ENCODE peak calls at places on chromosomes 13 and 19, in four cellular contexts. One of them, this sample, is unnamed.

GRCh38 chr19:40691421-40692211 is 1.2 kb upstream of the NUMBL start:
- DNase-seq in SK-N-SH: peak; percentile 46
- DNase-seq in HCT116: no peak
- DNase-seq in A549: peak; percentile 49
- DNase-seq in this sample: no peak

GRCh38 chr13:31138515-31138914 is 23.2 kb downstream of the HSPH1 start:
- DNase-seq in A549: no peak
- DNase-seq in HCT116: no peak
- DNase-seq in SK-N-SH: no peak
- DNase-seq in this sample: no peak

GRCh38 chr13:113417008-113417735 is 36.1 kb downstream of the ADPRHL1 start:
- DNase-seq in A549: no peak
- DNase-seq in SK-N-SH: no peak
- DNase-seq in HCT116: no peak
- DNase-seq in this sample: no peak

GRCh38 chr13:50955212-50955611 is 45.6 kb downstream of the RNASEH2B start:
- DNase-seq in HCT116: no peak
- DNase-seq in SK-N-SH: no peak
- DNase-seq in A549: no peak
- DNase-seq in this sample: no peak

GRCh38 chr19:31863122-31863521 is 482.3 kb upstream of the ZNF507 start:
- DNase-seq in A549: no peak
- DNase-seq in HCT116: no peak
- DNase-seq in SK-N-SH: no peak
- DNase-seq in this sample: no peak

GRCh38 chr13:28568286-28568685 is 73.4 kb upstream of the FLT1 start:
- DNase-seq in HCT116: no peak
- DNase-seq in SK-N-SH: peak; percentile 46
- DNase-seq in A549: no peak
- DNase-seq in this sample: no peak

GRCh38 chr19:56603829-56604228 is 8.7 kb downstream of the ZNF71 start:
- DNase-seq in A549: no peak
- DNase-seq in HCT116: no peak
- DNase-seq in SK-N-SH: no peak
- DNase-seq in this sample: no peak

GRCh38 chr19:15538774-15539173 is 30.4 kb downstream of the CYP4F22 start:
- DNase-seq in HCT116: no peak
- DNase-seq in SK-N-SH: no peak
- DNase-seq in A549: no peak
- DNase-seq in this sample: no peak

GRCh38 chr13:112972258-112972657 is 3.2 kb downstream of the MCF2L start:
- DNase-seq in HCT116: no peak
- DNase-seq in SK-N-SH: no peak
- DNase-seq in A549: no peak
- DNase-seq in this sample: no peak

GRCh38 chr13:101949681-101950080 is 452.2 kb downstream of the FGF14 start:
- DNase-seq in SK-N-SH: no peak
- DNase-seq in HCT116: no peak
- DNase-seq in A549: no peak
- DNase-seq in this sample: no peak

GRCh38 chr19:10508707-10509106 is 5.6 kb upstream of the KEAP1 start:
- DNase-seq in SK-N-SH: no peak
- DNase-seq in A549: no peak
- DNase-seq in HCT116: no peak
- DNase-seq in this sample: no peak

GRCh38 chr19:1181606-1182005 is 7.5 kb upstream of the SBNO2 start:
- DNase-seq in HCT116: no peak
- DNase-seq in A549: no peak
- DNase-seq in SK-N-SH: no peak
- DNase-seq in this sample: no peak

GRCh38 chr19:1183543-1184172 is 9.6 kb upstream of the SBNO2 start:
- DNase-seq in SK-N-SH: peak; percentile 10
- DNase-seq in A549: peak; percentile 92
- DNase-seq in HCT116: peak; percentile 73
- DNase-seq in this sample: no peak

GRCh38 chr19:1177322-1178114 is 3.5 kb upstream of the SBNO2 start:
- DNase-seq in SK-N-SH: no peak
- DNase-seq in HCT116: peak; percentile 61
- DNase-seq in A549: peak; percentile 88
- DNase-seq in this sample: no peak

GRCh38 chr19:1182068-1182467 is 8.0 kb upstream of the SBNO2 start:
- DNase-seq in SK-N-SH: no peak
- DNase-seq in A549: no peak
- DNase-seq in HCT116: no peak
- DNase-seq in this sample: no peak

GRCh38 chr19:1182727-1183126 is 8.7 kb upstream of the SBNO2 start:
- DNase-seq in A549: peak; percentile 71
- DNase-seq in SK-N-SH: no peak
- DNase-seq in HCT116: no peak
- DNase-seq in this sample: no peak
- TF ChIP-seq REST in A549: no peak
- TF ChIP-seq REST in SK-N-SH: no peak
- TF ChIP-seq REST in HCT116: no peak
- TF ChIP-seq REST in this sample: no peak

DNA sequence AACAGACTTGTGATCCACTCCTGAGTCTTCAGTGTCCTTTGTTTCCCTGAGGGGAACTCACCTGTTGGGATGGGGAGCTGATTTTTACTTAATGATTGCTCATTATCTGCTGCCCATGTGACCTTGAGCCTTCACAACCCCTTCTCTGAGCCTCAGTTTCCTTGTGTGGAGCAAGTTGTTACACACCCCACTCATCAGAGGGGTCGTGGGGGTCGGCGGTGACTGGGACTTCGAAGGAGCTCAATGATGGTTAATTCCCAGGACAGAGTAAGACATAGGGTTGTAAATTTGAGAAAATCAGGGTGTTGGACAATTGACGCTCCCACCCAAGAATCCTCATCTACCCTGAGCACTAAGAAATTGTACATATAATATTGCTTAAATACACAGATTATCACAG is 13.5 kb downstream of the LILRA5 start:
- DNase-seq in SK-N-SH: no peak
- DNase-seq in HCT116: no peak
- DNase-seq in A549: no peak
- DNase-seq in this sample: no peak
- H3K27ac ChIP-seq in SK-N-SH: no peak overlapping the region
- H3K27ac ChIP-seq in HCT116: no peak overlapping the region
- H3K27ac ChIP-seq in A549: no peak overlapping the region
- H3K27ac ChIP-seq in this sample: no peak overlapping the region

GRCh38 chr19:18274776-18275356 is 614 bp upstream of the IQCN start:
- DNase-seq in A549: peak; percentile 81
- DNase-seq in SK-N-SH: no peak
- DNase-seq in HCT116: no peak
- DNase-seq in this sample: no peak
- TF ChIP-seq REST in A549: no peak
- TF ChIP-seq REST in SK-N-SH: peak; percentile 53
- TF ChIP-seq REST in HCT116: no peak
- TF ChIP-seq REST in this sample: no peak

DNA sequence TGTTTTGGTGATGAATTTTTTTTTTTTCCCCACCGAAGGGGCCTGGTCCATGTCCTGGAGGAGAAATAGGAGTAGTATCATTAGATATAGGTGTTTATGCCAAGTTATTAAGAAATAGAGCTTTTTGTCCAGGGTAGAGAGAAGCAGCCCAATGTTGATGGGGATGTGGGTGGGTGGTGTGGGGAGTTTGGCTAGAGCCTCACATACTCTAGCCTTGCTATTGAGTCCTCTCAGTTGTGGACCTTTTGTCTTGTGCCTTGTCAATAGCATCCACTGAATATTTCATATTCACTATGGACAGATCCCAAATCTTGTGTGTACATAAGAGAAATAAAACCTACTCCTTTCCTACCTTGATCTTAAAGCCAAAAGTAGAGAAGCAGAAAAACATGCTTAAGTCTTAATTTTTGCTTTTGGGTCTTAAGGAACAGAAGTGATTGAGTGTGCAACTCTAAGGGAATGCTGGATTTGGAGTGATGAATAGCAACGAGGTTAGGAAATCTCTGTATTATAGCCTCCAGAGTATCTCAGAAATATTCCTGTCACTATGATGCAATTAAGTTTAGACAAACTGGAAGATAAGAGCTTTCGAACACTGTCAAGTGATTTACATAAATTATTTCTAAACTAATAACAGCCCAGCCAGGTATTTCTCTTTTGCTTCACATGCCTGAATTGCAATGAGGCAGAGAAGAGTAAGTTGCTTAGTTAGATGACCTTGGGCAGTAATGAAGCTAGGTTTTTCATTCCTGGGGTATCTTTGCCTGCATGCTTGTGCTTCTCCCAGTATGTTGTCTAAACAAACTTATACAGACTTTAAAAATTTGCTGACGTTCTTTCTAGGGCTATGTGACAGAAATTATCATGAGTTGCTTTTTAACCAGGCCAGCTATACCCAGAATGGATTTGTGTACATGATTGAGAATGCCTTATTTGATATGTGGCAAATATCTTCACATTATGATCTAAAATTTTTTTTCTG is 134.3 kb downstream of the LMO7 start:
- DNase-seq in A549: no peak
- DNase-seq in SK-N-SH: no peak
- DNase-seq in HCT116: no peak
- DNase-seq in this sample: no peak
- H3K27ac ChIP-seq in A549: peak overlapping the region; percentile 62
- H3K27ac ChIP-seq in SK-N-SH: peak overlapping the region; percentile 76
- H3K27ac ChIP-seq in HCT116: no peak overlapping the region
- H3K27ac ChIP-seq in this sample: no peak overlapping the region

This sample was measured in Panc1.